ENCODE peak calls at places on chromosomes 7 and 10, in seven cellular contexts. O is A549, R is stomach, Y is ovary, I is H1, E is GM12878, V is sigmoid colon. N is an unnamed sample. For H3K4me1, the result is how much of the 10 kb centered on the place peaks cover.

GRCh38 chr10:88386878-88387773 is 196.0 kb downstream of the RNLS start:
- DNase-seq in E (peak), I (no peak), R (no peak), Y (peak), V (peak), O (peak), N (peak)

GRCh38 chr10:90743291-90743690 is 114.5 kb downstream of the HTR7 start:
- DNase-seq in I (no peak), R (no peak), E (no peak), Y (no peak), O (no peak), V (no peak), N (no peak)

GRCh38 chr7:90966346-90966745 is 297.9 kb upstream of the FZD1 start:
- DNase-seq in I (no peak), R (no peak), O (no peak), V (no peak), E (no peak), Y (no peak), N (no peak)

GRCh38 chr10:113108180-113108835 is 158.3 kb downstream of the TCF7L2 start:
- DNase-seq in Y (no peak), I (peak), E (no peak), V (no peak), O (no peak), R (no peak), N (no peak)

GRCh38 chr7:54161621-54162020 is 380.6 kb upstream of the VSTM2A start:
- DNase-seq in O (no peak), V (no peak), E (no peak), R (no peak), I (no peak), Y (no peak), N (no peak)

GRCh38 chr10:12719365-12719764 is 282.1 kb downstream of the CCDC3 start:
- DNase-seq in E (no peak), I (no peak), R (no peak), O (no peak), Y (no peak), V (no peak), N (peak)

GRCh38 chr10:119420950-119421875 is 121.3 kb downstream of the RGS10 start:
- DNase-seq in I (no peak), Y (no peak), V (no peak), O (no peak), E (no peak), R (no peak), N (no peak)

GRCh38 chr10:102776779-102777417 is 33.1 kb downstream of the WBP1L start:
- DNase-seq in I (peak), V (peak), E (no peak), R (peak), Y (peak), O (no peak), N (peak)

GRCh38 chr10:63217120-63217605 is 84.0 kb downstream of the NRBF2 start:
- DNase-seq in R (no peak), I (no peak), V (no peak), O (peak), Y (no peak), E (no peak), N (no peak)

GRCh38 chr7:132750530-132751281 is 174.4 kb upstream of the PLXNA4 start:
- DNase-seq in Y (no peak), I (no peak), O (no peak), E (no peak), R (no peak), V (no peak), N (no peak)

GRCh38 chr10:84076047-84076388 is 63.3 kb upstream of the GHITM start:
- DNase-seq in O (no peak), V (peak), Y (peak), E (no peak), I (no peak), R (no peak), N (no peak)

GRCh38 chr7:63233881-63234280 is 764.8 kb upstream of the ZNF722 start:
- DNase-seq in E (no peak), O (no peak), R (no peak), Y (no peak), V (no peak), I (no peak), N (no peak)

GRCh38 chr7:31986878-31987518 is 83.2 kb downstream of the PDE1C start:
- DNase-seq in V (no peak), I (no peak), E (no peak), O (no peak), R (no peak), Y (no peak), N (no peak)

GRCh38 chr10:128268015-128268722 is 141.9 kb upstream of the MKI67 start:
- DNase-seq in Y (no peak), I (peak), V (no peak), E (no peak), R (no peak), O (peak), N (no peak)

GRCh38 chr7:21128418-21128817 is 299.5 kb upstream of the SP4 start:
- DNase-seq in Y (no peak), R (no peak), E (no peak), V (no peak), O (no peak), I (no peak), N (no peak)

GRCh38 chr10:70695241-70696030 is 23.1 kb downstream of the ADAMTS14 start:
- DNase-seq in R (no peak), E (no peak), I (no peak), Y (no peak), V (no peak), O (no peak), N (no peak)

GRCh38 chr10:68302871-68303270 is 29.0 kb upstream of the HNRNPH3 start:
- DNase-seq in V (no peak), E (no peak), O (no peak), R (no peak), Y (no peak), I (no peak), N (no peak)

GRCh38 chr10:4144802-4145201 is 359.8 kb upstream of the KLF6 start:
- DNase-seq in R (no peak), I (no peak), O (no peak), Y (no peak), E (no peak), V (no peak), N (no peak)

GRCh38 chr7:135076882-135077281 is 71.0 kb upstream of the TMEM140 start:
- DNase-seq in V (no peak), E (no peak), I (no peak), R (no peak), O (no peak), Y (no peak), N (no peak)

GRCh38 chr10:78004215-78005026 is 24.9 kb downstream of the POLR3A start:
- DNase-seq in I (no peak), E (no peak), R (no peak), Y (no peak), O (no peak), V (no peak), N (no peak)

GRCh38 chr10:32795598-32796183 is 162.3 kb downstream of the ITGB1 start:
- DNase-seq in V (no peak), Y (no peak), O (peak), R (no peak), E (peak), I (no peak), N (no peak)

GRCh38 chr7:150417863-150418262 is 32.6 kb upstream of the GIMAP8 start:
- DNase-seq in E (no peak), R (no peak), I (peak), V (no peak), O (no peak), Y (no peak), N (no peak)

GRCh38 chr7:158649279-158649678 is 55.3 kb downstream of the NCAPG2 start:
- DNase-seq in Y (no peak), O (peak), V (no peak), I (no peak), R (no peak), E (no peak), N (no peak)

GRCh38 chr10:86684305-86684704 is 16.0 kb downstream of the LDB3 start:
- DNase-seq in R (no peak), O (no peak), Y (peak), V (peak), I (peak), E (no peak), N (peak)
- H3K4me1 ChIP-seq in R (under half), O (under half), Y (under half), V (half or more), I (under half), E (under half), N (under half)

GRCh38 chr7:73578342-73579124 is at the start of gene TBL2:
- DNase-seq in V (peak), E (peak), Y (peak), O (peak), R (peak), I (peak), N (peak)
- TF ChIP-seq EP300 in V (no peak), E (no peak), Y (no peak), O (no peak), R (no peak), I (no peak), N (no peak)

DNA sequence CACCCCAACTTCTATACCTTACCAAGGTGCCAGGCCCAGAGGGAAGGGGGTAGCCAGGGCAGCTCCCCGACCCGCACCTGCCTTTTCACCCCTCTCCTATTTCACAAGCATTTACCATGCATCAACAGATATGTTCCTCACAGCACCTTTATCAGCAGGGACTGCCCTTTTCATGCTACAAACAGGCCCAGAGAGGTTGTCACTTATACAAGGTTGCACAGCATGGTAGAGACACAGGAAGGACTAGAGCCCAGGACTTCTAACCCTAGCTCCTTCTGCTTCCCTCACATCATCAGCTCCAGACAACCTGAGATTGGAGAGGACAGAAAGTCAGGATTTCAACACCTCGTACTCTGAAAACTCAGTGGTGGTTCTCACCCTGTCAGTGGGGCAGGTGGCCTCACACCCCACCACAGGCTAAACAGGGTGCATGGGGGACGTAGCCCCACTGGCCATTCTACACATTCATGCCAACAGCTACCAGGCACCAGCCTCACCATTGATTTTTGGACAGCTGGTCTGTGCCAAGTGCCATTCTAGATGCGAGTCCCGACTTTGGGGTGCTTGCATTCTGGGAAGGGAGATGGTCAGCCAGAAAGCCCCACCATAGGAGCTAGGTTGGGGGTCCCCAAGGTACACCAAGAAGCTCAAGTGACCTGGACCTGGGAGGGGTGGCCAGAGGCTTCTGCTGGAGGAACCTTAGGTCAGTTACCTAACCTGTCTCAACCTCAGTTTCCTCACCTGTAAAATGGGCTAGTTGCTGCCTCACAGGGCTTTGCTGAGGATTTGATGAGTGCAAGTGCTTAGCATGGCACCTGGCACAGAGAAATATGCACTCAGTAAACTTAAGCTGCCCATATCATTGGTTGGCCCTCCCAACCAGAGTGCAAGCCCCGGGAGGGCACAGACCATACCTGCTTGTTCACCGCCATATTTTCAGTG is 38.4 kb downstream of the CHST3 start:
- DNase-seq in O (no peak), I (no peak), Y (no peak), R (no peak), E (no peak), V (no peak), N (no peak)
- H3K4me1 ChIP-seq in O (under half), I (under half), Y (under half), R (under half), E (under half), V (half or more), N (under half)

DNA sequence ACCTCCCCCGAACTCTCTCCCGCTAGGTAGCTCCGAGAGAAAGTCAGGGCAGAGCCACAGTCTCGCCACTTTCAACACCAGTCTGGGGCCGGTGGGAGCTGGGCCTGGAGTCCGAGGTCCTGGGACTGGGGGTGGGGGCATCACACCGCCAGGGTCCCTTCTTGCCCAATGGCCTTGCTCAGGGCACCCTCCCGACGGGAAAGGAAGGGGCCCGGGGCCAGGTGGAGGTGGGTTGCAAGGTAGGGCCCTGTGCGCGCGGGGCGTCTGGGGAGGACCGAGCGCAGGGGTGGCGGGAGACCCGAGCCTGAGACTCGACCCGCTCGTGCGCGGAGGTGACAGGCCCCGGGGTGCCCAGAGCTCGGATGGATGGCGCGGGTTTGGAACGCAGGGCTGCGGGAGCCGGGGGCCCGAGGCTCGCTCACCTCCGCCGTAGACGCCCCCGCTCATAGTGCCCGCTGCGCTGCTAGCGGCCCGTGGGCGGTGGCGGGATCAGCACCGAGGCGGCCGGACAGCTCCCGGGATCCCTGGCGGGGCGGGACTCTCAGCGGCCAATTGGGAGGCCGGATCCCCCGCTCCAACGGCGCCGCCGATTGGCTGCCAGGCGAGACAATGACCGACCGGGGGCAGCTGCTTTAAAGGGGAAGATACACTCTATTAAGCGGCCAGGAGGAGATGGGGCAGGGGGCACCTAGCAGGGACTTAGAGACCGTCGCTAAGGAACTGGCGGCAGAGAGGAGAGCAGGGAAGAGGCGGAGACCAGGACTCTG is at the start of gene ACTL6B:
- DNase-seq in I (peak), R (peak), Y (peak), O (peak), E (no peak), V (no peak), N (peak)
- TF ChIP-seq EP300 in I (no peak), R (no peak), Y (no peak), O (no peak), E (no peak), V (no peak), N (no peak)

GRCh38 chr10:46048152-46048551 is 2.1 kb upstream of the MSMB start:
- DNase-seq in V (no peak), E (no peak), R (no peak), O (no peak), I (no peak), Y (no peak), N (no peak)
- H3K4me1 ChIP-seq in V (under half), E (under half), R (under half), O (under half), I (under half), Y (under half), N (under half)

GRCh38 chr7:33044986-33045385 is 17.6 kb downstream of the NT5C3A start:
- DNase-seq in Y (no peak), R (no peak), E (no peak), I (no peak), V (no peak), O (no peak), N (no peak)
- TF ChIP-seq EP300 in Y (no peak), R (no peak), E (no peak), I (no peak), V (no peak), O (no peak), N (no peak)

GRCh38 chr7:129186749-129187260 is 1.6 kb upstream of the SMO start:
- DNase-seq in E (no peak), O (no peak), Y (no peak), R (no peak), V (peak), I (no peak), N (no peak)

GRCh38 chr7:129187681-129188371 is 607 bp upstream of the SMO start:
- DNase-seq in Y (no peak), O (peak), R (no peak), V (peak), E (no peak), I (no peak), N (no peak)

GRCh38 chr7:129188372-129188891 is at the start of gene SMO:
- DNase-seq in E (no peak), Y (peak), O (peak), I (peak), V (peak), R (peak), N (peak)

GRCh38 chr7:129188892-129189660 is 643 bp downstream of the SMO start:
- DNase-seq in R (no peak), O (peak), V (peak), Y (peak), I (peak), E (no peak), N (no peak)

GRCh38 chr7:129184979-129185670 is 3.3 kb upstream of the SMO start:
- DNase-seq in O (no peak), Y (no peak), V (no peak), E (no peak), R (no peak), I (no peak), N (no peak)
- H3K4me1 ChIP-seq in O (under half), Y (under half), V (under half), E (under half), R (under half), I (under half), N (under half)

GRCh38 chr7:137440434-137440830 is 96.9 kb upstream of the PTN start:
- DNase-seq in O (no peak), R (no peak), Y (no peak), I (no peak), V (no peak), E (no peak), N (no peak)
- TF ChIP-seq EP300 in O (no peak), R (no peak), Y (no peak), I (no peak), V (no peak), E (no peak), N (no peak)